ENCODE peak calls at places on chromosomes 1 and 21, in four cellular contexts. Q is NCI-H1417, N is AG09309, D is H4. C is an unnamed sample.

GRCh38 chr1:64962447-64962846 is 3.9 kb downstream of the JAK1 start:
- DNase-seq in Q (no peak), N (no peak), D (no peak), C (no peak)

GRCh38 chr21:31371715-31372114 is 27.7 kb upstream of the TIAM1 start:
- DNase-seq in Q (no peak), N (no peak), D (no peak), C (no peak)

GRCh38 chr21:16419188-16419874 is 689.5 kb downstream of the USP25 start:
- DNase-seq in Q (peak), N (no peak), D (peak), C (no peak)

GRCh38 chr1:28737245-28738137 is 751 bp downstream of the YTHDF2 start:
- DNase-seq in Q (peak), N (no peak), D (peak), C (peak)

GRCh38 chr1:193355179-193355578 is 168.8 kb upstream of the B3GALT2 start:
- DNase-seq in Q (no peak), N (no peak), D (peak), C (peak)

GRCh38 chr1:213996320-213997022 is 8.7 kb downstream of the PROX1 start:
- DNase-seq in Q (no peak), N (no peak), D (no peak), C (no peak)

GRCh38 chr1:209873067-209873810 is 45.5 kb downstream of the UTP25 start:
- DNase-seq in Q (peak), N (no peak), D (no peak), C (no peak)

GRCh38 chr1:47181955-47182680 is 7.7 kb downstream of the PDZK1IP1 start:
- DNase-seq in Q (no peak), N (no peak), D (peak), C (peak)

GRCh38 chr1:24635195-24635843 is 7.8 kb upstream of the SRRM1 start:
- DNase-seq in Q (peak), N (peak), D (peak), C (peak)

GRCh38 chr1:11515403-11516300 is 36.7 kb downstream of the DISP3 start:
- DNase-seq in Q (no peak), N (no peak), D (no peak), C (no peak)

GRCh38 chr1:67970088-67970487 is 80.3 kb downstream of the DIRAS3 start:
- DNase-seq in Q (no peak), N (peak), D (peak), C (peak)

GRCh38 chr21:17688912-17689874 is 76.5 kb upstream of the BTG3 start:
- DNase-seq in Q (peak), N (no peak), D (peak), C (peak)

GRCh38 chr1:211648336-211648735 is 27.1 kb downstream of the NEK2 start:
- DNase-seq in Q (no peak), N (no peak), D (peak), C (peak)

GRCh38 chr1:76352741-76353435 is 278.3 kb downstream of the ST6GALNAC3 start:
- DNase-seq in Q (no peak), N (no peak), D (no peak), C (no peak)

GRCh38 chr1:201409440-201409839 is 10.3 kb upstream of the LAD1 start:
- DNase-seq in Q (no peak), N (no peak), D (no peak), C (no peak)

GRCh38 chr1:16072616-16073484 is 601 bp downstream of the FAM131C start:
- DNase-seq in Q (peak), N (no peak), D (no peak), C (no peak)

GRCh38 chr1:155062702-155063411 is 683 bp upstream of the EFNA4 start:
- DNase-seq in Q (peak), N (no peak), D (no peak), C (no peak)

GRCh38 chr1:15947382-15948090 is 28.4 kb downstream of the ZBTB17 start:
- DNase-seq in Q (no peak), N (no peak), D (no peak), C (no peak)

GRCh38 chr1:11550664-11551283 is 71.8 kb downstream of the DISP3 start:
- DNase-seq in Q (no peak), N (peak), D (peak), C (peak)

GRCh38 chr1:42955311-42956063 is 3.2 kb downstream of the SLC2A1 start:
- DNase-seq in Q (no peak), N (no peak), D (no peak), C (no peak)

GRCh38 chr1:36161656-36162531 is 5.9 kb downstream of the MAP7D1 start:
- DNase-seq in Q (no peak), N (no peak), D (no peak), C (peak)

GRCh38 chr1:1124786-1125642 is 9.1 kb upstream of the C1orf159 start:
- DNase-seq in Q (no peak), N (no peak), D (no peak), C (no peak)

GRCh38 chr1:27719286-27720251 is 6.2 kb upstream of the FAM76A start:
- DNase-seq in Q (no peak), N (no peak), D (no peak), C (no peak)

GRCh38 chr1:62782197-62782886 is 1.6 kb upstream of the ATG4C start:
- DNase-seq in Q (no peak), N (peak), D (peak), C (no peak)

GRCh38 chr1:154501423-154502065 is 475 bp upstream of the TDRD10 start:
- DNase-seq in Q (no peak), N (no peak), D (no peak), C (no peak)

GRCh38 chr1:191852907-191853306 is 305.4 kb upstream of the RGS18 start:
- DNase-seq in Q (no peak), N (no peak), D (no peak), C (no peak)

GRCh38 chr1:102872097-102872496 is 236.2 kb downstream of the COL11A1 start:
- DNase-seq in Q (no peak), N (no peak), D (no peak), C (no peak)

GRCh38 chr1:167438171-167439138 is 79.9 kb downstream of the CD247 start:
- DNase-seq in Q (no peak), N (no peak), D (no peak), C (no peak)

GRCh38 chr1:13540871-13541270 is 27.1 kb upstream of the LRRC38 start:
- DNase-seq in Q (no peak), N (no peak), D (no peak), C (no peak)

GRCh38 chr1:181013144-181013543 is 9.5 kb downstream of the STX6 start:
- DNase-seq in Q (no peak), N (no peak), D (no peak), C (no peak)

GRCh38 chr1:94672934-94673333 is 131.4 kb upstream of the F3 start:
- DNase-seq in Q (no peak), N (no peak), D (no peak), C (no peak)